ENCODE peak calls at places on chromosome 12, in ten cellular contexts. P is HS-5; C is NCI-H1105; U is AG08396; Y is NCI-H460; R is left ventricle myocardium inferior; S is effector CD4-positive, alpha-beta T cell; L is astrocyte of the spinal cord; G is AG09309; H is EL. E is an unnamed sample.
A peak's percentile ranks its signal among the peaks of the same experiment; 100 is the strongest.

GRCh38 chr12:25590021-25590721 is 37.1 kb upstream of the LMNTD1 start:
- DNase-seq in Y (no peak), U (no peak), H (no peak), G (no peak), L (no peak), C (no peak), S (no peak), P (no peak), R (no peak), E (no peak)

GRCh38 chr12:53502331-53502730 is 1.2 kb downstream of the TARBP2 start:
- DNase-seq in Y (no peak), S (no peak), U (no peak), R (no peak), C (no peak), G (no peak), H (no peak), P (no peak), L (no peak), E (no peak)

GRCh38 chr12:131535779-131536178 is 175.1 kb upstream of the SFSWAP start:
- DNase-seq in S (no peak), C (no peak), U (no peak), L (no peak), R (no peak), P (no peak), Y (no peak), G (no peak), H (no peak), E (no peak)

GRCh38 chr12:129276408-129277042 is 423.2 kb downstream of the GLT1D1 start:
- DNase-seq in H (no peak), S (no peak), L (no peak), U (no peak), Y (no peak), R (no peak), P (no peak), C (no peak), G (no peak), E (peak; percentile 6)

GRCh38 chr12:97229036-97229435 is 233.6 kb upstream of the RMST start:
- DNase-seq in S (no peak), U (no peak), G (no peak), R (no peak), L (no peak), H (no peak), Y (no peak), C (peak; percentile 97), P (no peak), E (peak; percentile 98)

GRCh38 chr12:54859502-54859901 is 5.2 kb downstream of the MUCL1 start:
- DNase-seq in G (no peak), P (no peak), U (no peak), H (no peak), Y (no peak), R (no peak), C (no peak), S (no peak), L (no peak), E (no peak)

GRCh38 chr12:89949457-89950195 is 241.0 kb upstream of the ATP2B1 start:
- DNase-seq in P (peak; percentile 49), H (peak; percentile 57), Y (peak; percentile 95), S (peak; percentile 56), G (peak; percentile 96), L (peak; percentile 92), C (no peak), R (no peak), U (no peak), E (no peak)

GRCh38 chr12:5925646-5926045 is 19.4 kb downstream of the ANO2 start:
- DNase-seq in U (no peak), L (no peak), H (no peak), C (no peak), R (no peak), P (no peak), Y (no peak), G (no peak), S (no peak), E (no peak)

GRCh38 chr12:76450690-76451089 is 102.5 kb upstream of the BBS10 start:
- DNase-seq in L (peak; percentile 90), S (no peak), Y (peak; percentile 77), R (no peak), P (peak; percentile 78), G (no peak), H (peak; percentile 79), C (no peak), U (no peak), E (no peak)

GRCh38 chr12:45259732-45260480 is 44.0 kb downstream of the ANO6 start:
- DNase-seq in C (no peak), G (no peak), U (peak; percentile 28), P (no peak), L (peak; percentile 54), R (no peak), S (no peak), H (peak; percentile 75), Y (no peak), E (no peak)

GRCh38 chr12:127340381-127340780 is 926.6 kb upstream of the TMEM132C start:
- DNase-seq in U (no peak), L (no peak), S (no peak), C (no peak), G (no peak), Y (no peak), H (no peak), R (no peak), P (no peak), E (no peak)

GRCh38 chr12:22287056-22287455 is 47.5 kb downstream of the ST8SIA1 start:
- DNase-seq in Y (no peak), G (no peak), S (no peak), R (no peak), C (no peak), P (no peak), U (no peak), L (no peak), H (no peak), E (no peak)

GRCh38 chr12:119803391-119803791 is 73.7 kb downstream of the CIT start:
- DNase-seq in U (peak; percentile 34), G (peak; percentile 32), R (no peak), H (no peak), Y (no peak), C (no peak), L (peak; percentile 73), P (no peak), S (no peak), E (no peak)

GRCh38 chr12:124578445-124578844 is 11.0 kb upstream of the NCOR2 start:
- DNase-seq in L (no peak), S (no peak), H (no peak), Y (no peak), G (no peak), R (no peak), P (no peak), U (no peak), C (no peak), E (no peak)

E was measured in NCI-H1417.